ENCODE peak calls at places on chromosomes 4 and X, in eight cellular contexts. L, D, O, N, Q, A, E and T are unnamed samples.

GRCh38 chr4:15525080-15525479 is 55.4 kb downstream of the CC2D2A start:
- DNase-seq in L (no peak), Q (no peak), A (no peak), E (no peak), D (peak), N (no peak), O (peak), T (no peak)

GRCh38 chr4:119337010-119337409 is 15.1 kb upstream of the FABP2 start:
- DNase-seq in L (no peak), A (no peak), N (no peak), Q (no peak), E (peak), D (no peak), O (no peak), T (no peak)

GRCh38 chr4:33746979-33747378 is 2497.3 kb downstream of the ARAP2 start:
- DNase-seq in Q (no peak), L (no peak), N (no peak), D (no peak), A (peak), O (no peak), E (peak), T (no peak)

GRCh38 chr4:48490680-48491513 is 845 bp downstream of the ZAR1 start:
- DNase-seq in D (no peak), A (no peak), O (no peak), N (no peak), L (no peak), E (no peak), Q (no peak), T (no peak)

GRCh38 chr4:123749408-123749807 is 352.8 kb downstream of the SPRY1 start:
- DNase-seq in L (no peak), N (peak), E (no peak), D (no peak), O (no peak), A (no peak), Q (no peak), T (no peak)

GRCh38 chr4:184475096-184475461 is 729 bp upstream of the IRF2 start:
- DNase-seq in N (peak), O (peak), D (no peak), Q (peak), E (peak), A (peak), L (no peak), T (peak)

GRCh38 chr4:68342139-68342538 is 7.8 kb downstream of the YTHDC1 start:
- DNase-seq in L (no peak), D (no peak), E (peak), O (peak), Q (no peak), N (no peak), A (no peak), T (no peak)

GRCh38 chrX:153966841-153967535 is 4.6 kb downstream of the HCFC1 start:
- DNase-seq in D (no peak), A (no peak), N (no peak), Q (no peak), L (no peak), E (no peak), O (no peak), T (no peak)

GRCh38 chr4:122003335-122003734 is 51.5 kb upstream of the TRPC3 start:
- DNase-seq in E (no peak), L (no peak), A (peak), D (peak), Q (peak), N (no peak), O (peak), T (no peak)

GRCh38 chr4:177907736-177908424 is 465.6 kb upstream of the AGA start:
- DNase-seq in D (no peak), E (peak), Q (no peak), N (no peak), A (no peak), O (no peak), L (no peak), T (no peak)

GRCh38 chr4:169099775-169100180 is 89.7 kb upstream of the CBR4 start:
- DNase-seq in E (peak), A (no peak), D (no peak), L (no peak), N (peak), Q (no peak), O (no peak), T (no peak)

GRCh38 chr4:112895785-112896184 is 153.7 kb upstream of the ANK2 start:
- DNase-seq in Q (peak), N (no peak), D (no peak), L (no peak), E (peak), A (no peak), O (no peak), T (no peak)

GRCh38 chr4:106583567-106583966 is 215.0 kb upstream of the GIMD1 start:
- DNase-seq in A (no peak), E (peak), L (no peak), Q (no peak), O (peak), N (no peak), D (peak), T (no peak)

GRCh38 chrX:7318661-7319060 is 170.7 kb upstream of the PUDP start:
- DNase-seq in A (no peak), E (no peak), O (peak), D (no peak), N (no peak), L (no peak), Q (no peak), T (no peak)

GRCh38 chrX:13428055-13428786 is 108.4 kb upstream of the ATXN3L start:
- DNase-seq in N (no peak), A (no peak), Q (no peak), O (peak), E (peak), D (peak), L (no peak), T (no peak)

GRCh38 chr4:150867148-150867547 is 147.9 kb downstream of the LRBA start:
- DNase-seq in O (peak), Q (peak), A (peak), N (no peak), L (no peak), E (peak), D (peak), T (no peak)

GRCh38 chrX:40434947-40435346 is 145.8 kb upstream of the ATP6AP2 start:
- DNase-seq in A (no peak), L (no peak), O (no peak), N (peak), Q (peak), D (no peak), E (peak), T (no peak)

GRCh38 chr4:187491959-187492358 is 503.6 kb upstream of the ZFP42 start:
- DNase-seq in E (peak), A (no peak), D (no peak), N (no peak), O (no peak), Q (no peak), L (no peak), T (no peak)

GRCh38 chr4:74334636-74335035 is 26.4 kb downstream of the EPGN start:
- DNase-seq in E (no peak), A (no peak), Q (no peak), L (no peak), D (no peak), N (no peak), O (no peak), T (no peak)

GRCh38 chrX:7261672-7262332 is 113.8 kb upstream of the PUDP start:
- DNase-seq in N (no peak), A (peak), E (no peak), L (no peak), Q (no peak), O (no peak), D (no peak), T (no peak)

GRCh38 chr4:140082399-140082758 is 71.6 kb downstream of the MAML3 start:
- DNase-seq in N (no peak), Q (no peak), D (no peak), O (no peak), A (no peak), E (no peak), L (no peak), T (no peak)

GRCh38 chr4:140085924-140086323 is 68.1 kb downstream of the MAML3 start:
- DNase-seq in A (no peak), N (no peak), D (no peak), L (no peak), O (no peak), E (no peak), Q (no peak), T (no peak)

GRCh38 chr4:140083320-140083719 is 70.7 kb downstream of the MAML3 start:
- DNase-seq in E (no peak), A (no peak), N (no peak), Q (no peak), D (no peak), L (no peak), O (no peak), T (no peak)

GRCh38 chr4:140084426-140084825 is 69.6 kb downstream of the MAML3 start:
- DNase-seq in O (no peak), D (no peak), N (no peak), E (no peak), L (no peak), A (no peak), Q (no peak), T (no peak)

GRCh38 chr4:140085062-140085622 is 68.8 kb downstream of the MAML3 start:
- DNase-seq in Q (no peak), N (no peak), D (no peak), O (peak), E (no peak), L (no peak), A (no peak), T (no peak)
- H3K27ac ChIP-seq in Q (no peak), N (no peak), D (peak), O (peak), E (no peak), L (no peak), A (no peak), T (peak)

GRCh38 chr4:107721436-107722090 is 1.5 kb upstream of the PAPSS1 start:
- DNase-seq in E (no peak), N (peak), L (no peak), Q (no peak), A (peak), D (no peak), O (no peak), T (no peak)
- H3K4me3 ChIP-seq in E (no peak), N (no peak), L (no peak), Q (no peak), A (peak), D (no peak), O (no peak), T (peak)

GRCh38 chr4:39818646-39819045 is 120.7 kb downstream of the UBE2K start:
- DNase-seq in E (no peak), D (no peak), N (no peak), O (no peak), Q (no peak), L (no peak), A (no peak), T (no peak)

GRCh38 chr4:39823193-39823592 is 125.3 kb downstream of the UBE2K start:
- DNase-seq in Q (no peak), O (no peak), L (no peak), A (no peak), E (peak), N (no peak), D (no peak), T (no peak)

GRCh38 chr4:39825090-39825489 is 127.2 kb downstream of the UBE2K start:
- DNase-seq in D (no peak), A (no peak), N (no peak), Q (no peak), E (no peak), O (no peak), L (no peak), T (no peak)

GRCh38 chr4:39820186-39820585 is 122.2 kb downstream of the UBE2K start:
- DNase-seq in Q (no peak), E (no peak), O (no peak), L (no peak), A (no peak), N (no peak), D (no peak), T (no peak)

GRCh38 chr4:39821951-39822350 is 124.0 kb downstream of the UBE2K start:
- DNase-seq in N (no peak), O (no peak), E (no peak), A (no peak), D (no peak), Q (no peak), L (no peak), T (no peak)
- TF ChIP-seq CTCF in N (no peak), O (no peak), E (no peak), A (no peak), D (no peak), Q (no peak), L (no peak), T (no peak)

GRCh38 chr4:173543266-173543665 is 13.2 kb upstream of the HAND2 start:
- DNase-seq in N (no peak), Q (no peak), O (no peak), A (no peak), D (no peak), E (no peak), L (no peak), T (no peak)

GRCh38 chr4:173545440-173545839 is 15.4 kb upstream of the HAND2 start:
- DNase-seq in N (no peak), E (no peak), D (no peak), L (no peak), Q (no peak), O (no peak), A (no peak), T (no peak)

GRCh38 chr4:173547889-173548288 is 17.9 kb upstream of the HAND2 start:
- DNase-seq in Q (no peak), L (no peak), A (no peak), N (no peak), E (no peak), D (no peak), O (no peak), T (no peak)

GRCh38 chr4:173546776-173547175 is 16.7 kb upstream of the HAND2 start:
- DNase-seq in Q (no peak), L (no peak), E (no peak), N (no peak), O (no peak), D (no peak), A (no peak), T (no peak)
- H3K27ac ChIP-seq in Q (no peak), L (no peak), E (no peak), N (no peak), O (no peak), D (no peak), A (no peak), T (no peak)

DNA sequence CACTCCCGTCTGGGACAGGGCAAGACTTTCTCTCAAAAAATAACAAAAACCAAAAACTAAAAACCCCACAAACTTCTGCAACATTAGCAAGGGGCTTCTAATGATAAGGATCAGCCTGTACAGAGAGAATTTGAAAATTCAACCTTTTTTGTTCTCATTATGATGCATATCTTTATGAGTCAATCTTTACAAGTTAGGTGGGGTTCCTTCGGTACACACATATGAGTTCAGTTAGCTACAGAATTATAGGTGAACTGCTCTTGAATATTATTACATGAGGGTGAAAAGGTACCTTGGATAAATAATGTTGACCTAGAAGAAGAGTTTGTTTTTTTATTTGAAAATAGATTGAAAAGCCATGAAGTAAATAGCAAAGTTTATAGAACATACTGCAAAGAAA is 252.7 kb downstream of the UNC5C start:
- DNase-seq in N (no peak), Q (no peak), E (no peak), L (no peak), D (no peak), A (no peak), O (peak), T (no peak)
- H3K4me3 ChIP-seq in N (no peak), Q (no peak), E (no peak), L (no peak), D (no peak), A (no peak), O (no peak), T (no peak)

GRCh38 chr4:5412296-5412695 is 296.1 kb downstream of the EVC2 start:
- DNase-seq in D (no peak), N (no peak), E (no peak), L (no peak), O (no peak), Q (no peak), A (no peak), T (no peak)

GRCh38 chr4:5409237-5409636 is 299.1 kb downstream of the EVC2 start:
- DNase-seq in D (no peak), Q (no peak), N (no peak), L (no peak), A (no peak), O (no peak), E (no peak), T (no peak)

DNA sequence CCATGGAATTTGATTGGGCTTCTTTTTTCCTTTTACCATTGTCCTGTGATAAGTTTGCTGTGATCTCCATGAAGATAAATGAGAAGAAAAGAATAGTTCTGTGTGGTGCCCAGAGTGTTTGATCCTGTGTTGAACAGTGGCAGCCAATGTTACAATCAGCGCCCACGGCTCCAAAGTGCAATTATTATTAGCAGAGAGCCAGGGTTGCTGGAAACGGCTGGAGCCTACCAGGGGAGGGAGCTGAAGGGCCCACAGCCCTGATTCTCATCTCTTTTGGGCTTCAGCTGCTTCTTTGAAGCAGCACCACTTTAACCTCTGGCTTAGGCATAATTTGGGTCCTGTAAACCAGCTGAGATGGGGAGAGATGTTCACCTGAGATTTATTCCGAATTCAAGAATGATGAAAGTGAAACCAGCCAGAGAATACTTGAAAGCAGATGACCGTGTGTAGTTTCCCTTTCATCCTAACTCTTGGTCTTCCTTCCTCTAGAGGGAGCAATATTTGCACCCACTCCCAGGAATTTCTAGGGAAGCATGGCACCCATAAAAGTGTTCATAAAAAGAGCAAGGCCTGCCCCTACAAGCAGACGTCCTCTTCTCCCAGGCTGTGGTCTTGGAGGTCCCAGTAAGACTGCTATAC is 298.3 kb downstream of the EVC2 start:
- DNase-seq in E (no peak), L (no peak), A (peak), Q (peak), D (no peak), N (no peak), O (no peak), T (no peak)
- TF ChIP-seq CTCF in E (no peak), L (no peak), A (peak), Q (peak), D (no peak), N (no peak), O (peak), T (no peak)

GRCh38 chrX:19865567-19866363 is 21.6 kb downstream of the SH3KBP1 start:
- DNase-seq in Q (peak), E (no peak), L (no peak), D (no peak), A (no peak), O (no peak), N (no peak), T (no peak)
- H3K27ac ChIP-seq in Q (peak), E (no peak), L (no peak), D (no peak), A (no peak), O (no peak), N (no peak), T (no peak)

DNA sequence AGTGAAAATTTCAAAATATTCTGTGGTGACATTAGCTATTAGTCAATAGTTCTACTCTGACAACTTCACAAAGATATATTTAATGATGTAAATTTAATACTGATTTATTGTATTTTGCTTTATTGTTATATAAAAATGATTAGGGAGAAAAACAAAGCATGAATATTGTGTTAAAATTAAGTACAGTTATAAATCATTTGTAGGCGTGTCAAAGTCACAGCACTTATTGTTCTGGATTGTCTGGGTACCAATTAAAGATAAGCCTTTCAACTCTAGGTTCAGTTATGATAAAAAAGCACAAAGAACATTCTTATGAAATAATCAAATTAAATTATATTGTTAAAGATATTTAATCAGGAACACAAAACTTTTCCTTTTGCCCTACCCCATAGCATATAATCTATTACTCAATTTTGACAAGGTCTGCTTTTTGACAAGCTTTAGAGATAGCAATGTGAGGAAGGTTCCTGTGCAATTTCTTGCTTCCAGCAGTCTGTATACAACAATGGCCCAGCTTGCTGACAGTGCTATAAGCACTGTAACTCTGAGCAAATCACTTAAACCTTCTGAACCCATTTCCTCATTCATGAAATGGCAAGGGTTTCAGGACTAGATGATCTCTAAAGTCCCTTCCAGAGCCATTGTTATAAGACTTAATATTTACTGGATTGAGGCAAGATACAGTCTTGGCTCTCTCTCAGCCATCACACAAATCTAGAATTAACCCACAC is 910.3 kb upstream of the LCORL start:
- DNase-seq in Q (no peak), D (no peak), A (no peak), L (no peak), O (no peak), E (no peak), N (no peak), T (no peak)
- H3K4me3 ChIP-seq in Q (no peak), D (no peak), A (no peak), L (no peak), O (no peak), E (no peak), N (no peak), T (no peak)

GRCh38 chrX:155864655-155865054 is 16.5 kb upstream of the VAMP7 start:
- DNase-seq in N (no peak), L (no peak), A (no peak), D (no peak), Q (no peak), O (peak), E (no peak), T (no peak)
- TF ChIP-seq CTCF in N (no peak), L (no peak), A (peak), D (peak), Q (peak), O (peak), E (no peak), T (no peak)

DNA sequence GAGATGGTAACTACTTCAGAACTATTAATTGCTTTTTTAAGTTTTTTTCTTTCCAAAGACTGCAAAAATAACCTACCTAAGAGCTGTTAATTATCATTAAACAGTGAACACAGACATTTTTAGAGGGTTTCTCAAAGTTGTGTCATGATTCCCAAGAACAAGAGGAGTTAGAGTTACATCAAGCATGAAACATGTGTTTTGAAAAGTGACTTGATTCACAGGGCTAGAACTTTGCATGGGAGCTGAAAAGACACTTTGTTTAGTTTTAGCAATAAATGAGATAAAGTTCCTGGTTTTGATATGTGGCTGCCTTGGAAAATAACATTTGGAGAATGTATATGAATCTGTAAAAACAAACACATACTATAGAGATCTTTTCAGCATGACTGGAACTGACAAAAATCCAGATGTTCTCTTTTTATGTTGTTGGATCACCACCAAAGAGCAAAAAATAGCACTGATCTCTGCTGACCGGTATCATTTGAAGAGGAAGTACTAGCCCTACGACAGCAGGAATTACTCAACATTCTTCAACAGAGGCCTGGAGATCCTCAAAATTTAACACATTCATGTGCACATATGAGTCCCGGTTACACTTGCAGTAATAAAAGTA is 173.0 kb upstream of the PCDH18 start:
- DNase-seq in L (no peak), A (no peak), D (no peak), N (no peak), E (peak), O (no peak), Q (no peak), T (no peak)
- H3K27ac ChIP-seq in L (peak), A (no peak), D (no peak), N (peak), E (peak), O (no peak), Q (no peak), T (peak)